ENCODE peak calls at places on chromosomes 1 and 21, in five cellular contexts. Q is GM23248; E is naive thymus-derived CD4-positive, alpha-beta T cell; X is sciatic nerve; U is B cell. V is an unnamed sample.

GRCh38 chr1:58317694-58318093 is 228.8 kb downstream of the OMA1 start:
- DNase-seq in E (no peak), U (no peak), X (no peak), Q (no peak), V (no peak)

GRCh38 chr21:42892582-42892930 is 553 bp upstream of the NDUFV3 start:
- DNase-seq in U (no peak), Q (no peak), X (no peak), E (no peak), V (no peak)

GRCh38 chr1:37481289-37482003 is 7.1 kb downstream of the ZC3H12A start:
- DNase-seq in X (no peak), Q (peak; percentile 24), U (no peak), E (no peak), V (no peak)

GRCh38 chr1:68196676-68197075 is 35.6 kb downstream of the WLS start:
- DNase-seq in E (no peak), X (no peak), Q (no peak), U (no peak), V (no peak)

GRCh38 chr21:41880153-41880552 is 1.0 kb upstream of the PRDM15 start:
- DNase-seq in X (no peak), Q (no peak), E (no peak), U (no peak), V (no peak)

GRCh38 chr1:245690153-245690552 is 535.4 kb downstream of the KIF26B start:
- DNase-seq in Q (peak; percentile 12), E (no peak), U (no peak), X (no peak), V (peak; percentile 71)

GRCh38 chr1:175936736-175937135 is 193.3 kb upstream of the TNR start:
- DNase-seq in Q (no peak), U (no peak), E (no peak), X (no peak), V (no peak)

GRCh38 chr1:47409311-47410085 is 6.6 kb upstream of the FOXE3 start:
- DNase-seq in E (no peak), U (no peak), X (no peak), Q (peak; percentile 95), V (no peak)

GRCh38 chr1:12067900-12068821 is 5.1 kb downstream of the TNFRSF8 start:
- DNase-seq in E (peak; percentile 61), X (no peak), U (no peak), Q (peak; percentile 93), V (no peak)

GRCh38 chr1:104264506-104264905 is 514.8 kb downstream of the AMY1C start:
- DNase-seq in U (no peak), E (no peak), Q (peak; percentile 1), X (no peak), V (no peak)

GRCh38 chr1:90561926-90562325 is 155.2 kb downstream of the BARHL2 start:
- DNase-seq in E (no peak), X (no peak), U (no peak), Q (no peak), V (no peak)

GRCh38 chr1:53046930-53047329 is 15.1 kb upstream of the PODN start:
- DNase-seq in X (no peak), U (no peak), Q (peak; percentile 42), E (no peak), V (no peak)

GRCh38 chr1:32334864-32335618 is 992 bp downstream of the MARCKSL1 start:
- DNase-seq in E (peak; percentile 70), U (peak; percentile 66), Q (peak; percentile 72), X (peak; percentile 76), V (no peak)

GRCh38 chr1:246417152-246417812 is 89.8 kb downstream of the SMYD3 start:
- DNase-seq in X (no peak), U (no peak), E (no peak), Q (peak; percentile 76), V (no peak)

GRCh38 chr1:160987359-160988062 is 32.9 kb upstream of the ITLN2 start:
- DNase-seq in Q (no peak), U (no peak), X (no peak), E (no peak), V (no peak)

GRCh38 chr1:232830661-232831060 is 25.4 kb downstream of the MAP10 start:
- DNase-seq in Q (no peak), X (no peak), U (no peak), E (no peak), V (no peak)

GRCh38 chr1:206713910-206714312 is 29.2 kb downstream of the MAPKAPK2 start:
- DNase-seq in Q (peak; percentile 87), U (no peak), E (no peak), X (no peak), V (no peak)

GRCh38 chr1:11156441-11156840 is 32.7 kb upstream of the ANGPTL7 start:
- DNase-seq in X (no peak), U (no peak), E (no peak), Q (no peak), V (no peak)

GRCh38 chr1:185735667-185736105 is 1.5 kb downstream of the HMCN1 start:
- DNase-seq in U (no peak), X (no peak), Q (peak; percentile 32), E (no peak), V (no peak)

GRCh38 chr1:70504821-70505193 is 93.7 kb downstream of the CTH start:
- DNase-seq in X (peak; percentile 76), U (no peak), Q (peak; percentile 88), E (no peak), V (no peak)

GRCh38 chr1:24178404-24178803 is 8.7 kb downstream of the IFNLR1 start:
- DNase-seq in X (no peak), Q (no peak), U (no peak), E (no peak), V (no peak)

GRCh38 chr1:6110326-6110725 is 64.6 kb downstream of the KCNAB2 start:
- DNase-seq in X (no peak), E (no peak), Q (no peak), U (no peak), V (no peak)

GRCh38 chr1:206501881-206502280 is 5.5 kb upstream of the RASSF5 start:
- DNase-seq in E (no peak), U (no peak), Q (no peak), X (no peak), V (no peak)

GRCh38 chr1:89762431-89762800 is 58.4 kb upstream of the LRRC8D start:
- DNase-seq in U (no peak), Q (no peak), X (no peak), E (no peak), V (no peak)

GRCh38 chr1:156963621-156964020 is 43.2 kb downstream of the LRRC71 start:
- DNase-seq in U (no peak), X (no peak), E (peak; percentile 40), Q (peak; percentile 13), V (peak; percentile 26)